ENCODE peak calls at places on chromosomes 16 and 17, in nine cellular contexts. Z is stimulated activated CD4-positive, alpha-beta T cell treated with anti-CD3 and anti-CD28 coated beads, Interleukin-1b, Interleukin-23, amount 100 ng/mL, for 1 hour; S is stimulated activated CD8-positive, alpha-beta memory T cell treated with anti-CD3 and anti-CD28 coated beads, Interleukin-12 subunit alpha, Interleukin-12 subunit beta, amount 100 ng/mL, for 4 hours; D is Karpas-422; X is mesendoderm; H is MCF 10A; A is ELF-1; R is HT-29; K is T-helper 1 cell. C is an unnamed sample.

GRCh38 chr17:9828296-9829059 is 2.8 kb downstream of the GLP2R start:
- DNase-seq in Z (no peak), S (no peak), D (no peak), X (no peak), H (no peak), A (no peak), R (no peak), K (no peak), C (no peak)

GRCh38 chr17:82664701-82665182 is 16.5 kb upstream of the WDR45B start:
- DNase-seq in Z (no peak), S (no peak), D (no peak), X (no peak), H (no peak), A (no peak), R (no peak), K (no peak), C (no peak)

GRCh38 chr16:10566613-10567012 is 13.8 kb downstream of the EMP2 start:
- DNase-seq in Z (no peak), S (no peak), D (peak; percentile 52), X (peak; percentile 31), H (no peak), A (no peak), R (peak; percentile 24), K (no peak), C (no peak)

GRCh38 chr16:67504190-67505021 is 21.1 kb upstream of the AGRP start:
- DNase-seq in Z (no peak), S (peak; percentile 9), D (peak; percentile 39), X (no peak), H (no peak), A (no peak), R (no peak), K (no peak), C (no peak)

GRCh38 chr16:70805380-70805779 is 4.4 kb upstream of the VAC14 start:
- DNase-seq in Z (no peak), S (no peak), D (peak; percentile 49), X (no peak), H (no peak), A (no peak), R (no peak), K (no peak), C (no peak)

GRCh38 chr16:82657239-82657638 is 30.5 kb downstream of the CDH13 start:
- DNase-seq in Z (no peak), S (no peak), D (no peak), X (no peak), H (peak; percentile 20), A (no peak), R (no peak), K (no peak), C (no peak)

GRCh38 chr16:54446639-54447038 is 160.1 kb upstream of the IRX3 start:
- DNase-seq in Z (no peak), S (no peak), D (no peak), X (no peak), H (peak; percentile 94), A (no peak), R (no peak), K (no peak), C (peak; percentile 63)

GRCh38 chr17:73758245-73758644 is 114.0 kb upstream of the SDK2 start:
- DNase-seq in Z (no peak), S (no peak), D (no peak), X (no peak), H (no peak), A (no peak), R (no peak), K (no peak), C (no peak)

GRCh38 chr16:16067127-16067526 is 117.7 kb downstream of the ABCC1 start:
- DNase-seq in Z (no peak), S (no peak), D (no peak), X (no peak), H (no peak), A (no peak), R (no peak), K (no peak), C (no peak)

GRCh38 chr17:21194688-21195087 is 19.3 kb downstream of the TMEM11 start:
- DNase-seq in Z (no peak), S (no peak), D (no peak), X (no peak), H (no peak), A (no peak), R (no peak), K (no peak), C (no peak)

GRCh38 chr16:85233520-85233919 is 121.2 kb upstream of the CIBAR2 start:
- DNase-seq in Z (no peak), S (no peak), D (no peak), X (no peak), H (no peak), A (no peak), R (no peak), K (no peak), C (no peak)

GRCh38 chr16:24624102-24624501 is 84.7 kb downstream of the RBBP6 start:
- DNase-seq in Z (no peak), S (no peak), D (peak; percentile 50), X (peak; percentile 3), H (no peak), A (no peak), R (no peak), K (no peak), C (no peak)

GRCh38 chr17:68805609-68806008 is 149.6 kb downstream of the ABCA8 start:
- DNase-seq in Z (no peak), S (no peak), D (no peak), X (no peak), H (no peak), A (no peak), R (no peak), K (no peak), C (no peak)

GRCh38 chr17:46935658-46936266 is 12.8 kb downstream of the GOSR2 start:
- DNase-seq in Z (no peak), S (no peak), D (no peak), X (peak; percentile 76), H (no peak), A (no peak), R (no peak), K (no peak), C (no peak)

GRCh38 chr16:54939537-54940278 is 9.0 kb downstream of the IRX5 start:
- DNase-seq in Z (no peak), S (no peak), D (no peak), X (peak; percentile 33), H (no peak), A (peak; percentile 72), R (no peak), K (no peak), C (no peak)

GRCh38 chr17:10557422-10557821 is 8.0 kb upstream of the MYH2 start:
- DNase-seq in Z (no peak), S (no peak), D (no peak), X (no peak), H (no peak), A (no peak), R (no peak), K (no peak), C (no peak)

GRCh38 chr17:7043544-7044268 is at the start of gene SLC16A11:
- DNase-seq in Z (no peak), S (no peak), D (no peak), X (no peak), H (no peak), A (no peak), R (no peak), K (no peak), C (no peak)

GRCh38 chr17:885971-886571 is 93.5 kb downstream of the NXN start:
- DNase-seq in Z (no peak), S (no peak), D (peak; percentile 34), X (no peak), H (no peak), A (no peak), R (no peak), K (no peak), C (no peak)

GRCh38 chr17:79982986-79983385 is 52.7 kb downstream of the TBC1D16 start:
- DNase-seq in Z (no peak), S (no peak), D (no peak), X (no peak), H (no peak), A (no peak), R (no peak), K (no peak), C (no peak)

GRCh38 chr17:50269477-50270429 is 4.5 kb upstream of the TMEM92 start:
- DNase-seq in Z (no peak), S (no peak), D (peak; percentile 85), X (peak; percentile 82), H (peak; percentile 74), A (peak; percentile 76), R (peak; percentile 75), K (no peak), C (peak; percentile 62)

GRCh38 chr17:27320222-27320560 is 26.3 kb downstream of the WSB1 start:
- DNase-seq in Z (no peak), S (no peak), D (no peak), X (no peak), H (no peak), A (no peak), R (no peak), K (no peak), C (no peak)

GRCh38 chr16:684961-685696 is 995 bp upstream of the JMJD8 start:
- DNase-seq in Z (no peak), S (no peak), D (no peak), X (no peak), H (no peak), A (no peak), R (no peak), K (no peak), C (no peak)

GRCh38 chr16:76661691-76662090 is 384.5 kb downstream of the CNTNAP4 start:
- DNase-seq in Z (no peak), S (no peak), D (no peak), X (no peak), H (no peak), A (no peak), R (no peak), K (no peak), C (no peak)

GRCh38 chr17:33639103-33639991 is 346.3 kb upstream of the ASIC2 start:
- DNase-seq in Z (no peak), S (no peak), D (no peak), X (no peak), H (no peak), A (no peak), R (no peak), K (no peak), C (no peak)

GRCh38 chr17:42833771-42834422 is 700 bp downstream of the PSME3 start:
- DNase-seq in Z (no peak), S (no peak), D (no peak), X (peak; percentile 22), H (no peak), A (no peak), R (no peak), K (no peak), C (no peak)

GRCh38 chr16:67150058-67150832 is 553 bp downstream of the B3GNT9 start:
- DNase-seq in Z (no peak), S (no peak), D (no peak), X (peak; percentile 89), H (no peak), A (peak; percentile 83), R (peak; percentile 46), K (no peak), C (no peak)

GRCh38 chr17:80270836-80271235 is 10.2 kb downstream of the RNF213 start:
- DNase-seq in Z (no peak), S (no peak), D (peak; percentile 82), X (peak; percentile 91), H (peak; percentile 58), A (peak; percentile 84), R (peak; percentile 22), K (no peak), C (peak; percentile 81)

GRCh38 chr17:1107777-1108559 is 71.8 kb downstream of the ABR start:
- DNase-seq in Z (no peak), S (no peak), D (no peak), X (no peak), H (no peak), A (no peak), R (peak; percentile 39), K (no peak), C (no peak)

GRCh38 chr17:49821916-49822315 is 26.0 kb downstream of the TAC4 start:
- DNase-seq in Z (no peak), S (no peak), D (no peak), X (no peak), H (no peak), A (no peak), R (peak; percentile 82), K (no peak), C (no peak)

GRCh38 chr17:76416899-76417298 is 32.5 kb downstream of the SPHK1 start:
- DNase-seq in Z (no peak), S (no peak), D (no peak), X (no peak), H (no peak), A (no peak), R (no peak), K (no peak), C (no peak)

GRCh38 chr17:76868669-76869208 is 535 bp downstream of the MGAT5B start:
- DNase-seq in Z (no peak), S (no peak), D (no peak), X (no peak), H (no peak), A (peak; percentile 20), R (no peak), K (no peak), C (no peak)

C was measured in RWPE1.